ENCODE peak calls at places on chromosomes 13 and 19, in ten cellular contexts. U is hypothalamus; E is endothelial cell; T is activated gamma-delta T cell treated with anti-CD3 and anti-CD28 coated beads, Interleukin-2, amount 50 U/mL, for 16 hours; I is head of caudate nucleus; J is activated T-cell treated with anti-CD3 and anti-CD28 coated beads for 1 hour; F is kidney; P is stimulated activated CD4-positive, alpha-beta T cell treated with anti-CD3 and anti-CD28 coated beads, Interleukin-15, amount 100 ng/mL, for 1 hour; L is RKO; M is CD4-positive, alpha-beta T cell. Y is an unnamed sample.

GRCh38 chr19:34662919-34663318 is 14.0 kb downstream of the SCGB2B2 start:
- DNase-seq in L (peak), F (no peak), E (peak), I (no peak), P (no peak), T (no peak), U (no peak), J (peak), M (peak), Y (peak)

GRCh38 chr13:57627663-57628062 is 3.9 kb upstream of the PCDH17 start:
- DNase-seq in E (no peak), P (no peak), L (peak), I (no peak), U (no peak), M (no peak), T (no peak), J (no peak), F (no peak), Y (peak)

GRCh38 chr13:38382946-38383345 is 33.3 kb downstream of the UFM1 start:
- DNase-seq in F (no peak), I (no peak), E (no peak), J (no peak), U (no peak), P (no peak), M (no peak), T (no peak), L (no peak), Y (no peak)

GRCh38 chr19:19157808-19158207 is 12.3 kb downstream of the MEF2B start:
- DNase-seq in L (no peak), M (no peak), P (no peak), T (no peak), J (no peak), E (no peak), F (no peak), U (no peak), I (no peak), Y (no peak)

GRCh38 chr19:35144600-35145436 is 1.8 kb downstream of the FXYD7 start:
- DNase-seq in J (no peak), E (peak), I (peak), U (no peak), T (no peak), F (peak), L (no peak), M (no peak), P (no peak), Y (no peak)

GRCh38 chr19:45151821-45152503 is 8.8 kb downstream of the NKPD1 start:
- DNase-seq in M (no peak), T (no peak), F (no peak), L (no peak), J (no peak), E (no peak), I (no peak), U (no peak), P (no peak), Y (no peak)

GRCh38 chr19:3404324-3405260 is 38.2 kb downstream of the NFIC start:
- DNase-seq in I (peak), T (no peak), J (no peak), L (no peak), E (no peak), F (peak), P (no peak), U (peak), M (no peak), Y (peak)

GRCh38 chr13:36814465-36814864 is 4.6 kb upstream of the RFXAP start:
- DNase-seq in L (no peak), J (no peak), M (no peak), T (no peak), E (no peak), F (no peak), I (no peak), P (no peak), U (no peak), Y (no peak)